ENCODE peak calls at places on chromosomes 11 and 22, in eight cellular contexts. H, Z, M, B, F, O, U and Y are unnamed samples.

GRCh38 chr11:1749787-1750351 is 526 bp downstream of the IFITM10 start:
- DNase-seq in H (no peak), Z (peak), M (no peak), B (no peak), F (no peak), O (peak), U (no peak), Y (peak)

GRCh38 chr11:3902441-3902840 is 47.0 kb downstream of the STIM1 start:
- DNase-seq in H (no peak), Z (no peak), M (no peak), B (no peak), F (no peak), O (no peak), U (no peak), Y (no peak)

GRCh38 chr22:31739795-31740201 is 10.1 kb downstream of the PRR14L start:
- DNase-seq in H (no peak), Z (no peak), M (no peak), B (no peak), F (no peak), O (no peak), U (no peak), Y (peak)

GRCh38 chr11:65801153-65801987 is 14.5 kb downstream of the OVOL1 start:
- DNase-seq in H (no peak), Z (no peak), M (no peak), B (no peak), F (no peak), O (no peak), U (no peak), Y (no peak)

GRCh38 chr11:102139081-102139498 is 28.8 kb downstream of the YAP1 start:
- DNase-seq in H (no peak), Z (peak), M (no peak), B (no peak), F (no peak), O (no peak), U (no peak), Y (peak)

GRCh38 chr22:17131686-17132085 is 10.5 kb upstream of the TMEM121B start:
- DNase-seq in H (no peak), Z (peak), M (no peak), B (no peak), F (no peak), O (peak), U (no peak), Y (no peak)

GRCh38 chr22:40624770-40625169 is 11.7 kb downstream of the MRTFA start:
- DNase-seq in H (no peak), Z (no peak), M (no peak), B (no peak), F (no peak), O (peak), U (no peak), Y (no peak)

GRCh38 chr11:79174045-79175008 is 266.5 kb downstream of the TENM4 start:
- DNase-seq in H (no peak), Z (no peak), M (no peak), B (no peak), F (no peak), O (peak), U (no peak), Y (peak)

GRCh38 chr11:46461461-46461927 is 69.9 kb upstream of the CHRM4 start:
- DNase-seq in H (no peak), Z (no peak), M (no peak), B (no peak), F (no peak), O (no peak), U (no peak), Y (no peak)

GRCh38 chr11:111777094-111778046 is 11.2 kb upstream of the PPP2R1B start:
- DNase-seq in H (peak), Z (peak), M (no peak), B (no peak), F (no peak), O (peak), U (peak), Y (peak)

GRCh38 chr11:1640076-1640946 is 10.7 kb downstream of the KRTAP5-5 start:
- DNase-seq in H (no peak), Z (peak), M (no peak), B (peak), F (no peak), O (peak), U (no peak), Y (peak)

GRCh38 chr11:122834065-122834464 is 4.2 kb upstream of the CRTAM start:
- DNase-seq in H (no peak), Z (no peak), M (no peak), B (no peak), F (no peak), O (no peak), U (no peak), Y (no peak)

GRCh38 chr22:49767355-49768062 is 60.2 kb downstream of the BRD1 start:
- DNase-seq in H (no peak), Z (peak), M (no peak), B (no peak), F (peak), O (peak), U (peak), Y (peak)